ENCODE peak calls at places on chromosome 13, in seven cellular contexts. A is cardiac muscle cell; U is stomach; V is tibial artery; O is GM23248; C is CD4-positive, alpha-beta memory T cell; Y is A549. D is an unnamed sample. For H3K4me1, the result is how much of the 10 kb centered on the place peaks cover.

GRCh38 chr13:102280366-102280765 is 121.5 kb downstream of the FGF14 start:
- DNase-seq in A (no peak), Y (no peak), U (no peak), V (no peak), O (no peak), C (no peak), D (no peak)

GRCh38 chr13:21823416-21823815 is 152.5 kb downstream of the FGF9 start:
- DNase-seq in A (no peak), V (no peak), U (no peak), Y (no peak), C (no peak), O (no peak), D (no peak)

GRCh38 chr13:24681930-24682329 is 1.7 kb downstream of the ATP12A start:
- DNase-seq in V (no peak), O (no peak), U (no peak), C (no peak), Y (no peak), A (no peak), D (no peak)

GRCh38 chr13:74047925-74048324 is 86.3 kb downstream of the KLF12 start:
- DNase-seq in O (peak), Y (peak), V (no peak), U (peak), A (peak), C (no peak), D (no peak)

GRCh38 chr13:27973291-27973690 is 4.2 kb upstream of the CDX2 start:
- DNase-seq in U (peak), O (no peak), Y (no peak), C (no peak), V (no peak), A (no peak), D (no peak)

GRCh38 chr13:94128430-94128829 is 351.1 kb downstream of the DCT start:
- DNase-seq in C (no peak), Y (no peak), O (peak), V (peak), U (no peak), A (peak), D (no peak)

GRCh38 chr13:80513196-80513595 is 172.3 kb upstream of the SPRY2 start:
- DNase-seq in Y (no peak), U (no peak), C (no peak), O (no peak), V (no peak), A (no peak), D (no peak)

GRCh38 chr13:98276486-98276885 is 99.4 kb upstream of the RNF113B start:
- DNase-seq in V (no peak), U (no peak), O (no peak), C (no peak), Y (no peak), A (no peak), D (no peak)

GRCh38 chr13:75505327-75505726 is 23.4 kb upstream of the TBC1D4 start:
- DNase-seq in U (no peak), O (no peak), C (no peak), V (no peak), Y (no peak), A (no peak), D (no peak)

GRCh38 chr13:40232321-40232720 is 434.1 kb downstream of the FOXO1 start:
- DNase-seq in Y (no peak), U (no peak), C (no peak), A (peak), O (no peak), V (no peak), D (no peak)

GRCh38 chr13:95474992-95475391 is 77.5 kb upstream of the CLDN10 start:
- DNase-seq in V (no peak), U (no peak), O (no peak), C (no peak), A (no peak), Y (no peak), D (no peak)

GRCh38 chr13:79392882-79393563 is 13.0 kb downstream of the RBM26 start:
- DNase-seq in O (peak), A (no peak), Y (no peak), C (peak), U (no peak), V (no peak), D (no peak)

GRCh38 chr13:93476175-93476574 is 249.6 kb downstream of the GPC6 start:
- DNase-seq in C (no peak), U (no peak), A (no peak), Y (peak), O (peak), V (no peak), D (no peak)

GRCh38 chr13:58950911-58951310 is 1212.8 kb downstream of the DIAPH3 start:
- DNase-seq in U (no peak), Y (no peak), A (no peak), C (no peak), V (no peak), O (no peak), D (peak)

GRCh38 chr13:73945371-73945770 is 188.8 kb downstream of the KLF12 start:
- DNase-seq in U (no peak), O (peak), C (no peak), V (no peak), A (no peak), Y (no peak), D (no peak)

GRCh38 chr13:103195762-103196161 is 129.5 kb upstream of the SLC10A2 start:
- DNase-seq in A (no peak), C (no peak), U (no peak), V (no peak), O (no peak), Y (no peak), D (no peak)

GRCh38 chr13:66171821-66172220 is 1058.3 kb downstream of the PCDH9 start:
- DNase-seq in Y (no peak), A (no peak), V (no peak), C (no peak), O (no peak), U (no peak), D (no peak)

GRCh38 chr13:29758591-29759114 is 91.8 kb downstream of the UBL3 start:
- DNase-seq in Y (no peak), V (no peak), O (no peak), U (peak), A (no peak), C (peak), D (no peak)

GRCh38 chr13:96822900-96823299 is 171.4 kb downstream of the OXGR1 start:
- DNase-seq in U (peak), O (peak), Y (peak), A (peak), V (peak), C (no peak), D (peak)

GRCh38 chr13:36509369-36509768 is 77.1 kb downstream of the CCNA1 start:
- DNase-seq in U (no peak), Y (no peak), A (no peak), C (no peak), O (no peak), V (no peak), D (no peak)

GRCh38 chr13:83827338-83827737 is 54.9 kb downstream of the SLITRK1 start:
- DNase-seq in U (no peak), O (no peak), Y (no peak), V (no peak), A (no peak), C (no peak), D (no peak)

GRCh38 chr13:75469087-75469486 is 12.9 kb downstream of the TBC1D4 start:
- DNase-seq in A (no peak), Y (no peak), O (no peak), U (no peak), C (no peak), V (no peak), D (no peak)

GRCh38 chr13:98187862-98188261 is 10.8 kb upstream of the RNF113B start:
- DNase-seq in Y (no peak), C (no peak), O (no peak), U (no peak), A (no peak), V (no peak), D (no peak)

GRCh38 chr13:72290962-72291681 is 424.1 kb upstream of the DACH1 start:
- DNase-seq in U (no peak), V (no peak), Y (no peak), C (no peak), O (no peak), A (no peak), D (no peak)

GRCh38 chr13:43730642-43731041 is 56.1 kb downstream of the ENOX1 start:
- DNase-seq in C (no peak), A (no peak), U (no peak), V (no peak), Y (no peak), O (peak), D (no peak)

GRCh38 chr13:45615501-45616101 is at the start of gene ERICH6B:
- DNase-seq in C (no peak), U (no peak), O (no peak), A (peak), V (peak), Y (peak), D (no peak)

GRCh38 chr13:44407891-44408290 is 34.3 kb downstream of the SERP2 start:
- DNase-seq in U (no peak), A (no peak), V (no peak), Y (peak), C (no peak), O (no peak), D (no peak)

GRCh38 chr13:37595162-37595561 is 3.4 kb downstream of the POSTN start:
- DNase-seq in U (no peak), A (no peak), Y (no peak), O (peak), C (no peak), V (no peak), D (no peak)

GRCh38 chr13:28337196-28338045 is 157.5 kb downstream of the FLT1 start:
- DNase-seq in A (no peak), O (peak), Y (no peak), U (no peak), V (no peak), C (no peak), D (no peak)

GRCh38 chr13:26965976-26966375 is 205.4 kb upstream of the GPR12 start:
- DNase-seq in C (no peak), Y (no peak), O (peak), A (no peak), V (no peak), U (peak), D (no peak)

GRCh38 chr13:19596086-19596485 is 34.8 kb upstream of the TPTE2 start:
- DNase-seq in Y (no peak), C (no peak), V (no peak), O (no peak), U (no peak), A (no peak), D (no peak)

GRCh38 chr13:95902736-95903135 is 150.5 kb downstream of the UGGT2 start:
- DNase-seq in V (no peak), A (no peak), C (no peak), Y (no peak), U (no peak), O (no peak), D (no peak)

GRCh38 chr13:95573226-95573625 is 20.7 kb downstream of the CLDN10 start:
- DNase-seq in O (peak), V (no peak), U (no peak), A (no peak), Y (no peak), C (no peak), D (no peak)

GRCh38 chr13:83798731-83799130 is 83.5 kb downstream of the SLITRK1 start:
- DNase-seq in U (no peak), Y (no peak), V (no peak), C (no peak), A (no peak), O (peak), D (no peak)

GRCh38 chr13:32639502-32640105 is 53.4 kb downstream of the PDS5B start:
- DNase-seq in V (peak), U (peak), Y (peak), C (peak), O (peak), A (peak), D (peak)

GRCh38 chr13:109767023-109767422 is 19.4 kb downstream of the IRS2 start:
- DNase-seq in O (no peak), A (no peak), U (no peak), Y (no peak), C (no peak), V (no peak), D (no peak)
- H3K4me1 ChIP-seq in O (under half), A (under half), U (under half), Y (under half), C (under half), V (under half), D (under half)

GRCh38 chr13:46679369-46680180 is 117.4 kb downstream of the ESD start:
- DNase-seq in U (no peak), A (no peak), V (no peak), Y (no peak), C (peak), O (peak), D (peak)
- H3K4me1 ChIP-seq in U (half or more), A (under half), V (under half), Y (under half), C (under half), O (under half), D (under half)

GRCh38 chr13:25951831-25952230 is 100.0 kb downstream of the SHISA2 start:
- DNase-seq in V (no peak), O (no peak), C (no peak), U (no peak), Y (no peak), A (no peak), D (no peak)
- H3K4me1 ChIP-seq in V (under half), O (under half), C (under half), U (under half), Y (under half), A (under half), D (under half)

GRCh38 chr13:113746671-113747070 is 12.4 kb upstream of the TMEM255B start:
- DNase-seq in C (no peak), U (no peak), V (no peak), A (no peak), O (no peak), Y (no peak), D (no peak)
- H3K4me1 ChIP-seq in C (under half), U (under half), V (under half), A (under half), O (under half), Y (under half), D (under half)

D was measured in OCI-LY7.